ENCODE peak calls at places on chromosome 14, in four cellular contexts. F is cardiac muscle cell; D is left ventricle myocardium inferior; L is activated CD8-positive, alpha-beta memory T cell treated with anti-CD3 and anti-CD28 coated beads, Interleukin-2, amount 10 ng/mL, durations not matched to agents 7 days and 5 days. K is an unnamed sample.

GRCh38 chr14:106318700-106319099 is 792.3 kb downstream of the TMEM121 start:
- DNase-seq in F (no peak), D (no peak), L (peak), K (no peak)

GRCh38 chr14:104588066-104588857 is 8.7 kb downstream of the C14orf180 start:
- DNase-seq in F (no peak), D (no peak), L (no peak), K (no peak)

GRCh38 chr14:45083622-45083978 is 316 bp upstream of the PRPF39 start:
- DNase-seq in F (no peak), D (no peak), L (no peak), K (no peak)

GRCh38 chr14:80663541-80663940 is 278.0 kb downstream of the CEP128 start:
- DNase-seq in F (no peak), D (no peak), L (no peak), K (no peak)

GRCh38 chr14:55684956-55685584 is 105.1 kb downstream of the KTN1 start:
- DNase-seq in F (no peak), D (no peak), L (no peak), K (no peak)

GRCh38 chr14:77319416-77319815 is 1.3 kb downstream of the POMT2 start:
- DNase-seq in F (no peak), D (no peak), L (no peak), K (no peak)

GRCh38 chr14:106845286-106846087 is 1319.1 kb downstream of the TMEM121 start:
- DNase-seq in F (no peak), D (no peak), L (no peak), K (peak)

GRCh38 chr14:65290830-65291229 is 121.7 kb upstream of the FUT8 start:
- DNase-seq in F (peak), D (no peak), L (peak), K (no peak)

GRCh38 chr14:31992051-31992450 is 85.1 kb upstream of the ARHGAP5 start:
- DNase-seq in F (peak), D (no peak), L (no peak), K (no peak)

GRCh38 chr14:39232554-39233415 is 930 bp upstream of the MIA2 start:
- DNase-seq in F (peak), D (no peak), L (peak), K (no peak)

GRCh38 chr14:83047436-83047835 is 1513.8 kb upstream of the SEL1L start:
- DNase-seq in F (no peak), D (no peak), L (no peak), K (no peak)